ENCODE peak calls at places on chromosomes 7 and 10, in six cellular contexts. U is ovary, H is GM06990, J is HCT116, F is osteoblast, L is heart left ventricle. M is an unnamed sample.

GRCh38 chr7:124857672-124858235 is 71.9 kb downstream of the POT1 start:
- DNase-seq in U (no peak), H (no peak), J (no peak), F (no peak), L (no peak), M (no peak)

GRCh38 chr7:42940985-42941847 is 9.0 kb downstream of the MRPL32 start:
- DNase-seq in U (peak), H (peak), J (peak), F (peak), L (peak), M (peak)

GRCh38 chr7:155398944-155399343 is 59.0 kb upstream of the EN2 start:
- DNase-seq in U (no peak), H (no peak), J (no peak), F (peak), L (no peak), M (no peak)

GRCh38 chr7:1981201-1981877 is 251.4 kb downstream of the MAD1L1 start:
- DNase-seq in U (no peak), H (no peak), J (no peak), F (no peak), L (peak), M (no peak)

GRCh38 chr10:62815373-62816111 is 624 bp downstream of the EGR2 start:
- DNase-seq in U (peak), H (peak), J (no peak), F (peak), L (no peak), M (peak)

GRCh38 chr7:128036226-128036940 is 5.1 kb upstream of the LRRC4 start:
- DNase-seq in U (no peak), H (no peak), J (no peak), F (no peak), L (no peak), M (no peak)

GRCh38 chr7:132501956-132502355 is 74.3 kb downstream of the PLXNA4 start:
- DNase-seq in U (no peak), H (no peak), J (no peak), F (peak), L (no peak), M (no peak)

GRCh38 chr7:114487174-114487573 is 72.6 kb downstream of the FOXP2 start:
- DNase-seq in U (no peak), H (no peak), J (no peak), F (no peak), L (no peak), M (no peak)

GRCh38 chr10:118778727-118779126 is 24.0 kb upstream of the CACUL1 start:
- DNase-seq in U (no peak), H (no peak), J (no peak), F (no peak), L (no peak), M (no peak)

GRCh38 chr10:124742418-124743187 is 1.6 kb downstream of the FAM53B start:
- DNase-seq in U (no peak), H (no peak), J (no peak), F (no peak), L (no peak), M (no peak)

GRCh38 chr10:124740374-124741280 is 3.6 kb downstream of the FAM53B start:
- DNase-seq in U (peak), H (peak), J (no peak), F (no peak), L (peak), M (no peak)

GRCh38 chr10:124739996-124740373 is 4.2 kb downstream of the FAM53B start:
- DNase-seq in U (no peak), H (no peak), J (no peak), F (no peak), L (no peak), M (no peak)

GRCh38 chr10:124741922-124742417 is 2.2 kb downstream of the FAM53B start:
- DNase-seq in U (no peak), H (no peak), J (no peak), F (no peak), L (no peak), M (no peak)

GRCh38 chr10:124741281-124741921 is 2.8 kb downstream of the FAM53B start:
- DNase-seq in U (peak), H (peak), J (peak), F (peak), L (peak), M (peak)
- H3K4me3 ChIP-seq in U (no peak), H (peak), J (no peak), F (no peak), L (peak), M (no peak)

DNA sequence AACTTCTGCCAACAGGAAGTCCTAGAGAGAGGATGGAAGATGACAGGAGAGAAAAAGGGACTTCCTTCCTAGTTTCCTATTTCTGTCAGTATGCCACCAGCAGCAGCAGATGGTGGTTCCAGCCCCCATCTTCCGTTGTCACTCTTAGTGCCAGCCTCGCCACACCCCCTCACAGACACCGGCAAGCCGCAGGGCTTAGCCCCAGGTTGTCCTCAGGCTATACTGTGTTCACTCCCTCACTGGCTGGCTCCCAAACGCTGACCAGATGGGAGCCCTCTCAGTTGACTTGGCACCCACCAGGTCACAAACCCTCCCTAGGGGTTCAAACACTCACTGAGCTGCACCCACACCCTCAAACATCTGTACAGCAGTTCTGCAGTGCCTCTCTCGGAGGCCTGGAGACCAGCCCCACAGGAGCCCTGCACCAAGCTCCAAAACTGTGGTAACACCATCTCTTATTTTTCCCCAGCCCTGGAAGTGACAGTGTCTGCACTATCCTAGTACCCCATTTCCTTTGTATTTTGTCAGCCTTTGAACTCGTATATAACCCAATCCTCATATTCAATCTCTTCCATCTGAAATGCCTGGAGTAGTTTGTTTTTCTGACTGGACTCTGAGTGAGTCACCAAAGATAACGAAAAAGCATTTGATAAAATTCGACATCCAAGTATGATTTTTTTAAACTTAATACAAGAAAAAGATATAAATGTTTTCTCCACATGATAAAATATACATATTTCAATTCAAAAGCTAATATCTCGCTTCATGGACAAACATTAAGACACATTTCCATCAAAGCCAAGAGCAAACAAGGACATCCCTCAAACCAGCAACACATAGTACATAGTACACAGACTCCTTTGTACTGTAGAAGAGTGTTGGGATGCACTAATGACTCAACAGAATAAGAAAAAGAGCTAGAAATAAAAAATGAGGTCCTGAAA is 34.5 kb downstream of the SMURF1 start:
- DNase-seq in U (no peak), H (no peak), J (no peak), F (no peak), L (no peak), M (no peak)
- TF ChIP-seq CTCF in U (no peak), H (no peak), J (no peak), F (no peak), L (no peak), M (no peak)

DNA sequence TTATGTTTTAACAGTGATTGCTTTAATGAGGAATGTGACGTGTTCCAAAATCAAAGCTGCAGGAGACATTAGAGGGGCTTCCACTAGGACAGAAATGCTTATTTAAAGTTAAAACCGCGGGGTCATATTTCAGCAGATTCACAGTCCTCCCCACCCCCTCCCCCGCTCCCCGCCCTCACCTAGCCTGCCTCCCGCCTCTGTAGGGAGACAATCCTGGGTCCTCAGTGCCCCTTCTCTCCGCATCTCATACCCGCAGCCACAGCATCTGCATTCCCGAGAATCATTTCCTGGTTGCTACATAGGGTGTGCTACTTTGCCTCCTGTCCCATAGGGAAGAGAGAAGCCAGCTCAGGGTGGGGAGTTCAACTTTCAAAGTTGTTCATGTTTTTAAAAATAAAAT is 3.1 kb upstream of the DRGX start:
- DNase-seq in U (no peak), H (no peak), J (no peak), F (no peak), L (no peak), M (no peak)
- H3K4me3 ChIP-seq in U (no peak), H (no peak), J (no peak), F (no peak), L (no peak), M (no peak)

GRCh38 chr10:5195727-5196374 is 786 bp upstream of the AKR1C4 start:
- DNase-seq in U (no peak), H (no peak), J (no peak), F (no peak), L (no peak), M (no peak)
- TF ChIP-seq CTCF in U (no peak), H (no peak), J (no peak), F (no peak), L (no peak), M (no peak)

DNA sequence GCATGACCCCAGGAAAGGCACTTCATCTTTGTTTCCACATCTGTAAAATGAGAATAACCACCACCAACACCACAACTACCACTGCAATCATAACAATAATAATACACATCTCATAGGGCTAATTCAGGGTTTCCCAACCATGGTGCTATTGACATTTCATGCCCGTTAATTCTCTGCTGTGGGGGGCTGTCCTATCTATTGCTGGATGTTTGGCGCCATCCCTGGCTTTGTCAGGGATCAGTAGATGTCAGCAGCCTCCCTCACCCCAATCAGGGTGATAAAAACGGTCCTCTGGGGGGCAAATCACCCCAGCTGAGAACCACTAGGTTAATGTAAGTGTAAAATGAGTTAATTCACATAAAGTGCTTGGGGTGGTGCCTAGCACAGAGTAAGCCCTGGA is 145.8 kb downstream of the EMX2 start:
- DNase-seq in U (no peak), H (no peak), J (no peak), F (no peak), L (no peak), M (no peak)
- H3K4me3 ChIP-seq in U (no peak), H (no peak), J (no peak), F (no peak), L (no peak), M (no peak)

GRCh38 chr10:123576706-123577105 is 89.4 kb upstream of the GPR26 start:
- DNase-seq in U (no peak), H (no peak), J (no peak), F (no peak), L (no peak), M (no peak)

GRCh38 chr10:123574299-123574698 is 91.9 kb upstream of the GPR26 start:
- DNase-seq in U (peak), H (no peak), J (no peak), F (no peak), L (no peak), M (no peak)

GRCh38 chr10:123570898-123571515 is 95.1 kb upstream of the GPR26 start:
- DNase-seq in U (no peak), H (no peak), J (no peak), F (no peak), L (no peak), M (no peak)

GRCh38 chr10:123571978-123572377 is 94.2 kb upstream of the GPR26 start:
- DNase-seq in U (no peak), H (no peak), J (no peak), F (no peak), L (no peak), M (no peak)

GRCh38 chr10:123573236-123574147 is 92.7 kb upstream of the GPR26 start:
- DNase-seq in U (no peak), H (no peak), J (peak), F (no peak), L (no peak), M (no peak)
- TF ChIP-seq CTCF in U (no peak), H (peak), J (peak), F (peak), L (peak), M (peak)

DNA sequence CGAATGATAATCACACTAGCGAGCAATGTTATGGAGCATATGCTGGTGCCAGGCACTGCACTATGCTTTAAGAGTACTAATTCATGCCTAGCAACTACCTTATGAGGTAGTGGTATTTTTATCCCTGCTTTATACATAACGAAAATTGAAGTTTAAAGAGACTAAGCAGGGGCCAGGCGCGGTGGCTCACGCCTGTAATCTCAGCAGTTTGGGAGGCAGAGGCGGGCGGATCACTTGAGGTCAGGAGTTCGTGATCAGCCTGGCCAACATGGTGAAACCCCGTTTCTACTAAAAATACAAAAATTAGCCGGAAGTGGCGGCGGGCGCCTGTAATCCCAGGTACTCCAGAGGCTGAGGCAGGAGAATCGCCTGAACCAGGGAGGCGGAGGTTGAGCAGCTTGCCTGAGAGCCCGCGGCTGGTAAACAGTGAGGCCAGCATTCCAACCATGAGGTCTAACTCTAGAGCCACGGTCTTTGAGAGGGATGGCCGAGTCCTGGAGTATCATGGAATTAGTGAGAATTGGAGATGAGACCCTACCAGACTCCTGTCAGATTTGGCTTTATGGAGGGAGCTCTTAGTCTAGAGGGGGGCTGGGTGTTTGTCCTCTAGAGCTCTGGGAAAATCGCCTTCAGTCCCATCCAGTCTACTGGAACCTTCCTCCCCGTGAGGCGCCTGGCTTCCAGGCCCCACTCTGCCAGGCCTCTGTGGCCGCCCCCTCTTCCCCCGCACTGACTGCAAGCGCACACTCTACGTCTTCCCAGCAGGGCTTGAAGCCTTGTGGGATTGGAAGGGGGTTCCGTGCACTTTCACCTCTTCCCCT is 11.6 kb downstream of the TLX1 start:
- DNase-seq in U (no peak), H (no peak), J (no peak), F (no peak), L (no peak), M (no peak)
- H3K4me3 ChIP-seq in U (no peak), H (no peak), J (no peak), F (peak), L (no peak), M (no peak)

M was measured in astrocyte of the spinal cord.